ENCODE peak calls at places on chromosomes 4 and X, in six cellular contexts. H is K562, J is HepG2, P is upper lobe of left lung, A is GM23338, F is HCT116. B is an unnamed sample.

GRCh38 chrX:53188763-53189162 is 36.2 kb downstream of the KDM5C start:
- ATAC-seq in H (no peak), J (no peak), P (no peak), A (no peak), F (no peak), B (no peak)

GRCh38 chr4:23322732-23323131 is 567.1 kb downstream of the PPARGC1A start:
- ATAC-seq in H (no peak), J (no peak), P (no peak), A (no peak), F (no peak), B (no peak)

GRCh38 chrX:84123585-84123984 is 64.4 kb downstream of the RPS6KA6 start:
- ATAC-seq in H (no peak), J (no peak), P (no peak), A (no peak), F (no peak), B (no peak)

GRCh38 chr4:98275129-98275528 is 13.9 kb downstream of the RAP1GDS1 start:
- ATAC-seq in H (no peak), J (no peak), P (no peak), A (no peak), F (no peak), B (no peak)

GRCh38 chr4:152870605-152871004 is 65.5 kb upstream of the FHDC1 start:
- ATAC-seq in H (no peak), J (no peak), P (no peak), A (peak; percentile 68), F (no peak), B (no peak)

GRCh38 chr4:108087293-108087967 is 81.3 kb downstream of the LEF1 start:
- ATAC-seq in H (no peak), J (no peak), P (no peak), A (no peak), F (no peak), B (no peak)

GRCh38 chrX:48509619-48510018 is 827 bp downstream of the PORCN start:
- ATAC-seq in H (no peak), J (no peak), P (no peak), A (no peak), F (no peak), B (no peak)

GRCh38 chr4:157992038-157992706 is 180.7 kb downstream of the GASK1B start:
- ATAC-seq in H (no peak), J (no peak), P (peak; percentile 93), A (no peak), F (peak; percentile 73), B (peak; percentile 86)

GRCh38 chr4:162838671-162839070 is 328.0 kb downstream of the NAF1 start:
- ATAC-seq in H (no peak), J (no peak), P (no peak), A (no peak), F (no peak), B (no peak)

GRCh38 chrX:96685205-96686099 is 810 bp downstream of the DIAPH2 start:
- ATAC-seq in H (no peak), J (peak; percentile 45), P (peak; percentile 65), A (peak; percentile 18), F (peak; percentile 33), B (peak; percentile 40)

GRCh38 chrX:42615161-42615563 is 162.8 kb downstream of the PPP1R2C start:
- ATAC-seq in H (no peak), J (no peak), P (no peak), A (peak; percentile 39), F (peak; percentile 74), B (no peak)

GRCh38 chr4:122762520-122762919 is 30.0 kb downstream of the BBS12 start:
- ATAC-seq in H (no peak), J (no peak), P (no peak), A (no peak), F (no peak), B (no peak)

GRCh38 chr4:156476359-156476758 is 495.2 kb downstream of the PDGFC start:
- ATAC-seq in H (no peak), J (no peak), P (peak; percentile 94), A (no peak), F (peak; percentile 79), B (no peak)

GRCh38 chrX:10199212-10199611 is 42.4 kb downstream of the CLCN4 start:
- ATAC-seq in H (no peak), J (no peak), P (peak; percentile 74), A (no peak), F (no peak), B (peak; percentile 71)

DNA sequence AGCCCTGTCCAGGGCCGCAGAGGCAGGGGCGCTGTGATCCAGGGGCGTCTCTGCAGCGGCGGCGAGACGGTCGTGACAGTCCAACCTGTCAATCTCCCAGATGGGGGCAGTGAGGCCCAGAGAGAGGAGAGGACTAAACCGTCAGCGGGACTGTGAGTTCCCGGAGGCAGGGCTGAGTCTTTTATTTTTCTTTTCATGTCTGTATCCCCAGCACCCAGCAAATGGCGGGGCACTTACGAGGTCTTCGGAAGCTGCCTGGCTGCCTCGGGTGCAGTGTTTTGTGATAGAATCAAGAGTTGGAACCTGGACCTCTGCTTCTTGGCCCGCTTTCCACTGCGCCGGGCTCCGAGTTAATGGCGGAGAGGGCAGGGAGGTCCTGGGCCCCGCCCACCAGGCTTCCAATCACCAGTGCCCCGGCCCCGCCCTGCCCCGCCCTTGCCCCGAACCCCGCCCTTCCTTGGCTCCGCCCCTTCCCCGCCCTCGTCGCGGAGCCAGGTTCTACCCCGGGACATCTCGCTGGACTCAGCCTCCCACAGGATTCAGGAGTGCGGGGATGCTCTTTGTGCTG is 35.3 kb upstream of the GRPEL1 start:
- ATAC-seq in H (peak; percentile 93), J (peak; percentile 71), P (peak; percentile 95), A (peak; percentile 75), F (peak; percentile 79), B (peak; percentile 90)
- TF ChIP-seq POLR2AphosphoS5 in H (peak; percentile 62), J (peak; percentile 77), P (peak; percentile 56), A (peak; percentile 63), F (peak; percentile 93), B (peak; percentile 81)

DNA sequence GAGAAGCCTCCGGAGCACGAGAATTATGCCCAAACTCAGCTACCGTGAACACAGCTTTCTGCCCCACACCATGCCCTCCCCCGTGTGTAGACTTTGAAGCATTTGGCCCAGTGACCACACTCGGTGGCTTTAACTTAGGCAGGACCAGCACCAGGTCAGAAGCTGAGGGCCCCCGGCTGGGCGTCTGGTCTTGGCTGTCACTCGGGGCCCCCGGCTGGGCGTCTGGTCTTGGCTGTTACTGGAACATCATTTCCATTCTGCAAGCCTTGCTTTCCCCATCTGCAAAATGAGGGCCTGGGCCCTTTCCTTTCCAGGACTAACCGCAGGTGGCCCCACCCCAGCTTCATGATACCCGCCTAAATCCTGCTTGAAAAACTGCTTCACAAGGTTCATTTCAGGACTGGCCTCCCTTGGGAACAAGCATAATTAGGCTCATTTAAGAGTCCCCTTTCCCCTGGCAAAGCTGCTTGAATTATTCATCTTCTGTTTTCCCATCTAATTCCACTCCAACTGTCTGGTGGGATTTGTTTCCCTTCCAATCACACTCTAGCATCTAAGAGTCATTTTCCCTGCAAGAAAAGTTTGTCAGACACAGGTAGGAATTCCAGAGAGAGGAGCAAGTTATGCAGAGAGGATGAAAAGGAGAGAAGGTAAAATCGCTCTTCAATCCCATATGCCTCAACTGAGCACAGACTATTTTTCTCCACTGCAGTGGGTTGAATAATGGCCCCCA is 82.5 kb downstream of the WFS1 start:
- ATAC-seq in H (no peak), J (no peak), P (no peak), A (no peak), F (no peak), B (no peak)
- TF ChIP-seq POLR2AphosphoS5 in H (no peak), J (no peak), P (no peak), A (no peak), F (no peak), B (no peak)

GRCh38 chrX:41391606-41392005 is 55.5 kb upstream of the NYX start:
- ATAC-seq in H (no peak), J (peak; percentile 47), P (no peak), A (no peak), F (no peak), B (no peak)
- TF ChIP-seq POLR2AphosphoS5 in H (no peak), J (no peak), P (no peak), A (no peak), F (no peak), B (no peak)

GRCh38 chr4:102825261-102826071 is 1.9 kb downstream of the UBE2D3 start:
- ATAC-seq in H (peak; percentile 1), J (no peak), P (peak; percentile 1), A (no peak), F (no peak), B (no peak)
- TF ChIP-seq POLR2AphosphoS5 in H (peak; percentile 21), J (no peak), P (peak; percentile 69), A (peak; percentile 42), F (peak; percentile 50), B (peak; percentile 62)

GRCh38 chrX:101347859-101348451 is 587 bp downstream of the TIMM8A start:
- ATAC-seq in H (peak; percentile 40), J (peak; percentile 64), P (peak; percentile 4), A (no peak), F (no peak), B (no peak)

GRCh38 chrX:101348452-101349222 is at the start of gene TIMM8A:
- ATAC-seq in H (peak; percentile 97), J (peak; percentile 98), P (peak; percentile 100), A (peak; percentile 98), F (peak; percentile 96), B (peak; percentile 98)
- TF ChIP-seq POLR2AphosphoS5 in H (peak; percentile 64), J (peak; percentile 77), P (peak; percentile 19), A (peak; percentile 90), F (peak; percentile 84), B (peak; percentile 57)